ENCODE peak calls at places on chromosome 13, in ten cellular contexts. One of them, this sample, is unnamed.

GRCh38 chr13:20993661-20994440 is 67.5 kb downstream of the LATS2 start:
- DNase-seq in bronchial epithelial cell: peak; percentile 50
- DNase-seq in activated CD8-positive, alpha-beta T cell treated with anti-CD3 and anti-CD28 coated beads, Interleukin-2, amount 10 ng/mL, durations not matched to agents 7 days and 5 days: no peak
- DNase-seq in body of pancreas: no peak
- DNase-seq in cardiac muscle cell: peak; percentile 81
- DNase-seq in NCI-H1436 treated with DMSO at 0.1 percent for 48 hours: no peak
- DNase-seq in posterior vena cava: no peak
- DNase-seq in thoracic aorta: no peak
- DNase-seq in NCI-H1092 treated with DMSO at 0.1 percent for 48 hours: no peak
- DNase-seq in NCI-H2171: no peak
- DNase-seq in this sample: peak; percentile 92

GRCh38 chr13:108036411-108036810 is 178.9 kb downstream of the LIG4 start:
- DNase-seq in bronchial epithelial cell: no peak
- DNase-seq in activated CD8-positive, alpha-beta T cell treated with anti-CD3 and anti-CD28 coated beads, Interleukin-2, amount 10 ng/mL, durations not matched to agents 7 days and 5 days: no peak
- DNase-seq in body of pancreas: no peak
- DNase-seq in cardiac muscle cell: no peak
- DNase-seq in NCI-H1436 treated with DMSO at 0.1 percent for 48 hours: no peak
- DNase-seq in posterior vena cava: no peak
- DNase-seq in thoracic aorta: no peak
- DNase-seq in NCI-H1092 treated with DMSO at 0.1 percent for 48 hours: no peak
- DNase-seq in NCI-H2171: no peak
- DNase-seq in this sample: no peak

GRCh38 chr13:99067160-99067985 is 89.5 kb upstream of the DOCK9 start:
- DNase-seq in bronchial epithelial cell: peak; percentile 99
- DNase-seq in activated CD8-positive, alpha-beta T cell treated with anti-CD3 and anti-CD28 coated beads, Interleukin-2, amount 10 ng/mL, durations not matched to agents 7 days and 5 days: no peak
- DNase-seq in body of pancreas: no peak
- DNase-seq in cardiac muscle cell: peak; percentile 33
- DNase-seq in NCI-H1436 treated with DMSO at 0.1 percent for 48 hours: no peak
- DNase-seq in posterior vena cava: no peak
- DNase-seq in thoracic aorta: no peak
- DNase-seq in NCI-H1092 treated with DMSO at 0.1 percent for 48 hours: no peak
- DNase-seq in NCI-H2171: no peak
- DNase-seq in this sample: peak; percentile 88

GRCh38 chr13:45021250-45021649 is 31.9 kb downstream of the GPALPP1 start:
- DNase-seq in bronchial epithelial cell: no peak
- DNase-seq in activated CD8-positive, alpha-beta T cell treated with anti-CD3 and anti-CD28 coated beads, Interleukin-2, amount 10 ng/mL, durations not matched to agents 7 days and 5 days: no peak
- DNase-seq in body of pancreas: no peak
- DNase-seq in cardiac muscle cell: no peak
- DNase-seq in NCI-H1436 treated with DMSO at 0.1 percent for 48 hours: no peak
- DNase-seq in posterior vena cava: no peak
- DNase-seq in thoracic aorta: no peak
- DNase-seq in NCI-H1092 treated with DMSO at 0.1 percent for 48 hours: no peak
- DNase-seq in NCI-H2171: no peak
- DNase-seq in this sample: no peak

GRCh38 chr13:113901642-113902041 is 37.8 kb upstream of the GAS6 start:
- DNase-seq in bronchial epithelial cell: no peak
- DNase-seq in activated CD8-positive, alpha-beta T cell treated with anti-CD3 and anti-CD28 coated beads, Interleukin-2, amount 10 ng/mL, durations not matched to agents 7 days and 5 days: peak; percentile 15
- DNase-seq in body of pancreas: peak; percentile 6
- DNase-seq in cardiac muscle cell: no peak
- DNase-seq in NCI-H1436 treated with DMSO at 0.1 percent for 48 hours: no peak
- DNase-seq in posterior vena cava: peak; percentile 56
- DNase-seq in thoracic aorta: no peak
- DNase-seq in NCI-H1092 treated with DMSO at 0.1 percent for 48 hours: no peak
- DNase-seq in NCI-H2171: no peak
- DNase-seq in this sample: no peak

GRCh38 chr13:98065468-98065867 is 77.4 kb upstream of the FARP1 start:
- DNase-seq in bronchial epithelial cell: no peak
- DNase-seq in activated CD8-positive, alpha-beta T cell treated with anti-CD3 and anti-CD28 coated beads, Interleukin-2, amount 10 ng/mL, durations not matched to agents 7 days and 5 days: no peak
- DNase-seq in body of pancreas: no peak
- DNase-seq in cardiac muscle cell: no peak
- DNase-seq in NCI-H1436 treated with DMSO at 0.1 percent for 48 hours: no peak
- DNase-seq in posterior vena cava: no peak
- DNase-seq in thoracic aorta: no peak
- DNase-seq in NCI-H1092 treated with DMSO at 0.1 percent for 48 hours: no peak
- DNase-seq in NCI-H2171: no peak
- DNase-seq in this sample: no peak

GRCh38 chr13:100547805-100548204 is 40.8 kb downstream of the GGACT start:
- DNase-seq in bronchial epithelial cell: peak; percentile 64
- DNase-seq in activated CD8-positive, alpha-beta T cell treated with anti-CD3 and anti-CD28 coated beads, Interleukin-2, amount 10 ng/mL, durations not matched to agents 7 days and 5 days: no peak
- DNase-seq in body of pancreas: peak; percentile 41
- DNase-seq in cardiac muscle cell: no peak
- DNase-seq in NCI-H1436 treated with DMSO at 0.1 percent for 48 hours: no peak
- DNase-seq in posterior vena cava: no peak
- DNase-seq in thoracic aorta: no peak
- DNase-seq in NCI-H1092 treated with DMSO at 0.1 percent for 48 hours: no peak
- DNase-seq in NCI-H2171: peak; percentile 70
- DNase-seq in this sample: no peak

GRCh38 chr13:24097064-24097463 is 63.5 kb upstream of the SPATA13 start:
- DNase-seq in bronchial epithelial cell: peak; percentile 30
- DNase-seq in activated CD8-positive, alpha-beta T cell treated with anti-CD3 and anti-CD28 coated beads, Interleukin-2, amount 10 ng/mL, durations not matched to agents 7 days and 5 days: peak; percentile 39
- DNase-seq in body of pancreas: no peak
- DNase-seq in cardiac muscle cell: peak; percentile 51
- DNase-seq in NCI-H1436 treated with DMSO at 0.1 percent for 48 hours: no peak
- DNase-seq in posterior vena cava: no peak
- DNase-seq in thoracic aorta: no peak
- DNase-seq in NCI-H1092 treated with DMSO at 0.1 percent for 48 hours: no peak
- DNase-seq in NCI-H2171: no peak
- DNase-seq in this sample: no peak

GRCh38 chr13:90641884-90642283 is 705.6 kb upstream of the MIR17HG start:
- DNase-seq in bronchial epithelial cell: no peak
- DNase-seq in activated CD8-positive, alpha-beta T cell treated with anti-CD3 and anti-CD28 coated beads, Interleukin-2, amount 10 ng/mL, durations not matched to agents 7 days and 5 days: no peak
- DNase-seq in body of pancreas: no peak
- DNase-seq in cardiac muscle cell: no peak
- DNase-seq in NCI-H1436 treated with DMSO at 0.1 percent for 48 hours: no peak
- DNase-seq in posterior vena cava: no peak
- DNase-seq in thoracic aorta: no peak
- DNase-seq in NCI-H1092 treated with DMSO at 0.1 percent for 48 hours: no peak
- DNase-seq in NCI-H2171: no peak
- DNase-seq in this sample: no peak

GRCh38 chr13:64591981-64592380 is 2638.2 kb downstream of the PCDH9 start:
- DNase-seq in bronchial epithelial cell: peak; percentile 33
- DNase-seq in activated CD8-positive, alpha-beta T cell treated with anti-CD3 and anti-CD28 coated beads, Interleukin-2, amount 10 ng/mL, durations not matched to agents 7 days and 5 days: no peak
- DNase-seq in body of pancreas: no peak
- DNase-seq in cardiac muscle cell: peak; percentile 38
- DNase-seq in NCI-H1436 treated with DMSO at 0.1 percent for 48 hours: no peak
- DNase-seq in posterior vena cava: no peak
- DNase-seq in thoracic aorta: no peak
- DNase-seq in NCI-H1092 treated with DMSO at 0.1 percent for 48 hours: no peak
- DNase-seq in NCI-H2171: no peak
- DNase-seq in this sample: no peak

GRCh38 chr13:25069911-25070310 is 26.0 kb upstream of the PABPC3 start:
- DNase-seq in bronchial epithelial cell: no peak
- DNase-seq in activated CD8-positive, alpha-beta T cell treated with anti-CD3 and anti-CD28 coated beads, Interleukin-2, amount 10 ng/mL, durations not matched to agents 7 days and 5 days: no peak
- DNase-seq in body of pancreas: no peak
- DNase-seq in cardiac muscle cell: no peak
- DNase-seq in NCI-H1436 treated with DMSO at 0.1 percent for 48 hours: no peak
- DNase-seq in posterior vena cava: no peak
- DNase-seq in thoracic aorta: no peak
- DNase-seq in NCI-H1092 treated with DMSO at 0.1 percent for 48 hours: no peak
- DNase-seq in NCI-H2171: no peak
- DNase-seq in this sample: no peak

GRCh38 chr13:31090921-31091624 is 70.6 kb downstream of the HSPH1 start:
- DNase-seq in bronchial epithelial cell: no peak
- DNase-seq in activated CD8-positive, alpha-beta T cell treated with anti-CD3 and anti-CD28 coated beads, Interleukin-2, amount 10 ng/mL, durations not matched to agents 7 days and 5 days: no peak
- DNase-seq in body of pancreas: no peak
- DNase-seq in cardiac muscle cell: peak; percentile 53
- DNase-seq in NCI-H1436 treated with DMSO at 0.1 percent for 48 hours: no peak
- DNase-seq in posterior vena cava: no peak
- DNase-seq in thoracic aorta: no peak
- DNase-seq in NCI-H1092 treated with DMSO at 0.1 percent for 48 hours: no peak
- DNase-seq in NCI-H2171: no peak
- DNase-seq in this sample: no peak

GRCh38 chr13:92390217-92390616 is 836.4 kb upstream of the GPC6 start:
- DNase-seq in bronchial epithelial cell: no peak
- DNase-seq in activated CD8-positive, alpha-beta T cell treated with anti-CD3 and anti-CD28 coated beads, Interleukin-2, amount 10 ng/mL, durations not matched to agents 7 days and 5 days: no peak
- DNase-seq in body of pancreas: no peak
- DNase-seq in cardiac muscle cell: no peak
- DNase-seq in NCI-H1436 treated with DMSO at 0.1 percent for 48 hours: no peak
- DNase-seq in posterior vena cava: no peak
- DNase-seq in thoracic aorta: no peak
- DNase-seq in NCI-H1092 treated with DMSO at 0.1 percent for 48 hours: peak; percentile 99
- DNase-seq in NCI-H2171: no peak
- DNase-seq in this sample: no peak

GRCh38 chr13:94413545-94413944 is 65.9 kb downstream of the DCT start:
- DNase-seq in bronchial epithelial cell: no peak
- DNase-seq in activated CD8-positive, alpha-beta T cell treated with anti-CD3 and anti-CD28 coated beads, Interleukin-2, amount 10 ng/mL, durations not matched to agents 7 days and 5 days: no peak
- DNase-seq in body of pancreas: no peak
- DNase-seq in cardiac muscle cell: no peak
- DNase-seq in NCI-H1436 treated with DMSO at 0.1 percent for 48 hours: no peak
- DNase-seq in posterior vena cava: no peak
- DNase-seq in thoracic aorta: no peak
- DNase-seq in NCI-H1092 treated with DMSO at 0.1 percent for 48 hours: no peak
- DNase-seq in NCI-H2171: no peak
- DNase-seq in this sample: no peak

GRCh38 chr13:32586022-32586900 is at the start of gene PDS5B:
- DNase-seq in bronchial epithelial cell: peak; percentile 77
- DNase-seq in activated CD8-positive, alpha-beta T cell treated with anti-CD3 and anti-CD28 coated beads, Interleukin-2, amount 10 ng/mL, durations not matched to agents 7 days and 5 days: peak; percentile 95
- DNase-seq in body of pancreas: peak; percentile 94
- DNase-seq in cardiac muscle cell: peak; percentile 97
- DNase-seq in NCI-H1436 treated with DMSO at 0.1 percent for 48 hours: peak; percentile 46
- DNase-seq in posterior vena cava: peak; percentile 98
- DNase-seq in thoracic aorta: peak; percentile 63
- DNase-seq in NCI-H1092 treated with DMSO at 0.1 percent for 48 hours: peak; percentile 90
- DNase-seq in NCI-H2171: peak; percentile 79
- DNase-seq in this sample: peak; percentile 82

GRCh38 chr13:90427322-90428272 is 919.9 kb upstream of the MIR17HG start:
- DNase-seq in bronchial epithelial cell: no peak
- DNase-seq in activated CD8-positive, alpha-beta T cell treated with anti-CD3 and anti-CD28 coated beads, Interleukin-2, amount 10 ng/mL, durations not matched to agents 7 days and 5 days: no peak
- DNase-seq in body of pancreas: no peak
- DNase-seq in cardiac muscle cell: no peak
- DNase-seq in NCI-H1436 treated with DMSO at 0.1 percent for 48 hours: no peak
- DNase-seq in posterior vena cava: no peak
- DNase-seq in thoracic aorta: no peak
- DNase-seq in NCI-H1092 treated with DMSO at 0.1 percent for 48 hours: no peak
- DNase-seq in NCI-H2171: no peak
- DNase-seq in this sample: no peak

GRCh38 chr13:48009298-48009697 is 8.2 kb upstream of the SUCLA2 start:
- DNase-seq in bronchial epithelial cell: peak; percentile 90
- DNase-seq in activated CD8-positive, alpha-beta T cell treated with anti-CD3 and anti-CD28 coated beads, Interleukin-2, amount 10 ng/mL, durations not matched to agents 7 days and 5 days: no peak
- DNase-seq in body of pancreas: no peak
- DNase-seq in cardiac muscle cell: peak; percentile 86
- DNase-seq in NCI-H1436 treated with DMSO at 0.1 percent for 48 hours: no peak
- DNase-seq in posterior vena cava: no peak
- DNase-seq in thoracic aorta: no peak
- DNase-seq in NCI-H1092 treated with DMSO at 0.1 percent for 48 hours: no peak
- DNase-seq in NCI-H2171: no peak
- DNase-seq in this sample: no peak

GRCh38 chr13:34816118-34816517 is 126.0 kb upstream of the NBEA start:
- DNase-seq in bronchial epithelial cell: no peak
- DNase-seq in activated CD8-positive, alpha-beta T cell treated with anti-CD3 and anti-CD28 coated beads, Interleukin-2, amount 10 ng/mL, durations not matched to agents 7 days and 5 days: no peak
- DNase-seq in body of pancreas: no peak
- DNase-seq in cardiac muscle cell: no peak
- DNase-seq in NCI-H1436 treated with DMSO at 0.1 percent for 48 hours: no peak
- DNase-seq in posterior vena cava: no peak
- DNase-seq in thoracic aorta: no peak
- DNase-seq in NCI-H1092 treated with DMSO at 0.1 percent for 48 hours: no peak
- DNase-seq in NCI-H2171: no peak
- DNase-seq in this sample: no peak

GRCh38 chr13:23322353-23323336 is 110.9 kb downstream of the SACS start:
- DNase-seq in bronchial epithelial cell: peak; percentile 90
- DNase-seq in activated CD8-positive, alpha-beta T cell treated with anti-CD3 and anti-CD28 coated beads, Interleukin-2, amount 10 ng/mL, durations not matched to agents 7 days and 5 days: no peak
- DNase-seq in body of pancreas: no peak
- DNase-seq in cardiac muscle cell: no peak
- DNase-seq in NCI-H1436 treated with DMSO at 0.1 percent for 48 hours: no peak
- DNase-seq in posterior vena cava: no peak
- DNase-seq in thoracic aorta: no peak
- DNase-seq in NCI-H1092 treated with DMSO at 0.1 percent for 48 hours: peak; percentile 19
- DNase-seq in NCI-H2171: no peak
- DNase-seq in this sample: no peak

GRCh38 chr13:75052616-75053015 is 429.4 kb downstream of the TBC1D4 start:
- DNase-seq in bronchial epithelial cell: no peak
- DNase-seq in activated CD8-positive, alpha-beta T cell treated with anti-CD3 and anti-CD28 coated beads, Interleukin-2, amount 10 ng/mL, durations not matched to agents 7 days and 5 days: no peak
- DNase-seq in body of pancreas: no peak
- DNase-seq in cardiac muscle cell: no peak
- DNase-seq in NCI-H1436 treated with DMSO at 0.1 percent for 48 hours: no peak
- DNase-seq in posterior vena cava: no peak
- DNase-seq in thoracic aorta: no peak
- DNase-seq in NCI-H1092 treated with DMSO at 0.1 percent for 48 hours: no peak
- DNase-seq in NCI-H2171: no peak
- DNase-seq in this sample: peak; percentile 47

GRCh38 chr13:82070411-82070810 is 1729.5 kb upstream of the SPRY2 start:
- DNase-seq in bronchial epithelial cell: no peak
- DNase-seq in activated CD8-positive, alpha-beta T cell treated with anti-CD3 and anti-CD28 coated beads, Interleukin-2, amount 10 ng/mL, durations not matched to agents 7 days and 5 days: no peak
- DNase-seq in body of pancreas: no peak
- DNase-seq in cardiac muscle cell: no peak
- DNase-seq in NCI-H1436 treated with DMSO at 0.1 percent for 48 hours: no peak
- DNase-seq in posterior vena cava: no peak
- DNase-seq in thoracic aorta: no peak
- DNase-seq in NCI-H1092 treated with DMSO at 0.1 percent for 48 hours: no peak
- DNase-seq in NCI-H2171: peak; percentile 64
- DNase-seq in this sample: no peak

GRCh38 chr13:33340631-33341030 is 55.1 kb upstream of the STARD13 start:
- DNase-seq in bronchial epithelial cell: peak; percentile 35
- DNase-seq in activated CD8-positive, alpha-beta T cell treated with anti-CD3 and anti-CD28 coated beads, Interleukin-2, amount 10 ng/mL, durations not matched to agents 7 days and 5 days: no peak
- DNase-seq in body of pancreas: no peak
- DNase-seq in cardiac muscle cell: peak; percentile 65
- DNase-seq in NCI-H1436 treated with DMSO at 0.1 percent for 48 hours: no peak
- DNase-seq in posterior vena cava: no peak
- DNase-seq in thoracic aorta: no peak
- DNase-seq in NCI-H1092 treated with DMSO at 0.1 percent for 48 hours: no peak
- DNase-seq in NCI-H2171: no peak
- DNase-seq in this sample: no peak

GRCh38 chr13:29922281-29922821 is 71.9 kb upstream of the UBL3 start:
- DNase-seq in bronchial epithelial cell: peak; percentile 39
- DNase-seq in activated CD8-positive, alpha-beta T cell treated with anti-CD3 and anti-CD28 coated beads, Interleukin-2, amount 10 ng/mL, durations not matched to agents 7 days and 5 days: no peak
- DNase-seq in body of pancreas: no peak
- DNase-seq in cardiac muscle cell: peak; percentile 25
- DNase-seq in NCI-H1436 treated with DMSO at 0.1 percent for 48 hours: no peak
- DNase-seq in posterior vena cava: no peak
- DNase-seq in thoracic aorta: no peak
- DNase-seq in NCI-H1092 treated with DMSO at 0.1 percent for 48 hours: no peak
- DNase-seq in NCI-H2171: no peak
- DNase-seq in this sample: peak; percentile 20

This sample was measured in RCC 7860.